ENCODE peak calls at places on chromosomes 16 and 17, in five cellular contexts. E is activated CD4-positive, alpha-beta T cell treated with anti-CD3 and anti-CD28 coated beads, Interleukin-2, amount 10 ng/mL, durations not matched to agents 7 days and 5 days; U is activated T-helper 9 cell treated with anti-CD3 and anti-CD28 coated beads, Interleukin-2, amount 50 U/mL, for 16 hours; R is NCI-H446; X is ELR. Y is an unnamed sample.

GRCh38 chr16:3706253-3707145 is 10.8 kb downstream of the TRAP1 start:
- DNase-seq in E (no peak), U (no peak), R (no peak), X (no peak), Y (no peak)

GRCh38 chr16:80527297-80527696 is 13.5 kb upstream of the DYNLRB2 start:
- DNase-seq in E (peak), U (no peak), R (no peak), X (peak), Y (peak)

GRCh38 chr17:79977161-79977631 is 58.5 kb downstream of the TBC1D16 start:
- DNase-seq in E (no peak), U (no peak), R (no peak), X (no peak), Y (no peak)

GRCh38 chr17:50079334-50080095 is 15.6 kb upstream of the PDK2 start:
- DNase-seq in E (no peak), U (no peak), R (peak), X (peak), Y (no peak)

GRCh38 chr16:47779201-47780016 is 318.3 kb downstream of the PHKB start:
- DNase-seq in E (peak), U (no peak), R (no peak), X (peak), Y (no peak)

GRCh38 chr16:56354016-56354415 is 71.3 kb downstream of the AMFR start:
- DNase-seq in E (no peak), U (no peak), R (no peak), X (no peak), Y (no peak)

GRCh38 chr16:24540575-24541240 is 1.3 kb downstream of the RBBP6 start:
- DNase-seq in E (peak), U (no peak), R (no peak), X (peak), Y (no peak)

GRCh38 chr16:68779891-68780290 is 42.8 kb downstream of the CDH1 start:
- DNase-seq in E (no peak), U (no peak), R (no peak), X (no peak), Y (no peak)